ENCODE peak calls at places on chromosomes 11 and 22, in nine cellular contexts. E, S, Q, F, I, Y, D, A and T are unnamed samples.

GRCh38 chr22:42560781-42561180 is 7.0 kb downstream of the SERHL2 start:
- DNase-seq in I (no peak), Y (no peak), S (no peak), F (peak; percentile 64), A (no peak), Q (peak; percentile 23), E (peak; percentile 85), D (no peak), T (no peak)

GRCh38 chr22:37241351-37242142 is 2.5 kb downstream of the RAC2 start:
- DNase-seq in A (no peak), I (no peak), S (no peak), D (no peak), Q (no peak), E (no peak), Y (peak; percentile 84), F (no peak), T (no peak)

GRCh38 chr11:108160970-108161566 is 39.7 kb downstream of the ACAT1 start:
- DNase-seq in Y (no peak), E (no peak), Q (no peak), S (no peak), A (no peak), I (no peak), F (peak; percentile 89), D (no peak), T (no peak)

GRCh38 chr11:17845431-17845881 is 110.9 kb downstream of the KCNC1 start:
- DNase-seq in I (peak; percentile 57), E (no peak), Q (peak; percentile 90), S (no peak), Y (no peak), D (peak; percentile 79), F (no peak), A (no peak), T (peak; percentile 94)

GRCh38 chr22:36744791-36745190 is 31.1 kb downstream of the IFT27 start:
- DNase-seq in D (no peak), F (no peak), Y (peak; percentile 43), I (no peak), S (no peak), Q (no peak), E (no peak), A (no peak), T (no peak)

GRCh38 chr22:43515902-43516301 is 104.1 kb downstream of the MPPED1 start:
- DNase-seq in E (peak; percentile 68), Q (no peak), A (peak; percentile 87), Y (peak; percentile 71), S (no peak), I (no peak), D (no peak), F (no peak), T (no peak)

GRCh38 chr11:129732926-129733325 is 82.7 kb upstream of the TMEM45B start:
- DNase-seq in F (no peak), D (no peak), Q (no peak), S (no peak), I (no peak), Y (no peak), A (no peak), E (no peak), T (no peak)

GRCh38 chr22:21703684-21704316 is 31.8 kb downstream of the YPEL1 start:
- DNase-seq in A (no peak), D (no peak), Q (no peak), I (no peak), S (no peak), E (no peak), Y (no peak), F (no peak), T (no peak)

GRCh38 chr11:64880240-64881001 is 2.0 kb upstream of the EHD1 start:
- DNase-seq in A (no peak), I (no peak), E (no peak), D (no peak), S (no peak), F (no peak), Y (no peak), Q (no peak), T (no peak)

GRCh38 chr11:122007611-122008071 is 108.4 kb downstream of the BLID start:
- DNase-seq in A (no peak), D (peak; percentile 74), Y (no peak), E (no peak), S (no peak), I (no peak), F (no peak), Q (peak; percentile 32), T (peak; percentile 87)

GRCh38 chr22:45112136-45112879 is 51.4 kb upstream of the NUP50 start:
- DNase-seq in F (no peak), D (no peak), Y (peak; percentile 14), I (peak; percentile 92), A (no peak), Q (peak; percentile 83), E (no peak), S (no peak), T (peak; percentile 68)

GRCh38 chr11:64850979-64851567 is 6.6 kb upstream of the CDC42BPG start:
- DNase-seq in F (peak; percentile 94), A (peak; percentile 56), Q (no peak), E (peak; percentile 67), Y (no peak), I (no peak), S (no peak), D (no peak), T (no peak)

GRCh38 chr11:28529540-28530410 is 421.6 kb downstream of the METTL15 start:
- DNase-seq in E (peak; percentile 74), D (peak; percentile 68), Y (no peak), F (peak; percentile 44), Q (peak; percentile 77), S (no peak), A (no peak), I (peak; percentile 63), T (peak; percentile 82)

GRCh38 chr11:123054301-123055065 is 7.5 kb downstream of the HSPA8 start:
- DNase-seq in Q (peak; percentile 78), Y (no peak), I (peak; percentile 68), F (peak; percentile 88), S (no peak), E (peak; percentile 95), D (peak; percentile 49), A (no peak), T (peak; percentile 80)

GRCh38 chr11:82315093-82315492 is 418.6 kb downstream of the FAM181B start:
- DNase-seq in A (peak; percentile 63), I (no peak), D (no peak), Y (no peak), E (peak; percentile 81), S (no peak), F (peak; percentile 3), Q (peak; percentile 19), T (no peak)
- TF ChIP-seq CTCF in A (peak; percentile 54), I (no peak), D (peak; percentile 40), Y (peak; percentile 34), E (peak; percentile 81), S (peak; percentile 62), F (peak; percentile 55), Q (peak; percentile 36), T (no peak)

GRCh38 chr22:22880645-22881044 is 7.0 kb upstream of the IGLL5 start:
- DNase-seq in A (no peak), I (no peak), D (no peak), E (no peak), S (no peak), Y (no peak), Q (no peak), F (no peak), T (no peak)

GRCh38 chr22:22878211-22878570 is 9.4 kb upstream of the IGLL5 start:
- DNase-seq in E (no peak), I (no peak), S (no peak), Y (no peak), F (no peak), Q (no peak), A (no peak), D (no peak), T (no peak)

GRCh38 chr22:22877523-22878210 is 9.9 kb upstream of the IGLL5 start:
- DNase-seq in S (peak; percentile 1), D (no peak), I (peak; percentile 48), E (peak; percentile 89), A (peak; percentile 89), Q (peak; percentile 63), F (peak; percentile 75), Y (no peak), T (peak; percentile 60)

GRCh38 chr22:22879675-22880029 is 8.0 kb upstream of the IGLL5 start:
- DNase-seq in E (no peak), D (no peak), Q (no peak), Y (no peak), A (no peak), I (no peak), F (no peak), S (no peak), T (no peak)

DNA sequence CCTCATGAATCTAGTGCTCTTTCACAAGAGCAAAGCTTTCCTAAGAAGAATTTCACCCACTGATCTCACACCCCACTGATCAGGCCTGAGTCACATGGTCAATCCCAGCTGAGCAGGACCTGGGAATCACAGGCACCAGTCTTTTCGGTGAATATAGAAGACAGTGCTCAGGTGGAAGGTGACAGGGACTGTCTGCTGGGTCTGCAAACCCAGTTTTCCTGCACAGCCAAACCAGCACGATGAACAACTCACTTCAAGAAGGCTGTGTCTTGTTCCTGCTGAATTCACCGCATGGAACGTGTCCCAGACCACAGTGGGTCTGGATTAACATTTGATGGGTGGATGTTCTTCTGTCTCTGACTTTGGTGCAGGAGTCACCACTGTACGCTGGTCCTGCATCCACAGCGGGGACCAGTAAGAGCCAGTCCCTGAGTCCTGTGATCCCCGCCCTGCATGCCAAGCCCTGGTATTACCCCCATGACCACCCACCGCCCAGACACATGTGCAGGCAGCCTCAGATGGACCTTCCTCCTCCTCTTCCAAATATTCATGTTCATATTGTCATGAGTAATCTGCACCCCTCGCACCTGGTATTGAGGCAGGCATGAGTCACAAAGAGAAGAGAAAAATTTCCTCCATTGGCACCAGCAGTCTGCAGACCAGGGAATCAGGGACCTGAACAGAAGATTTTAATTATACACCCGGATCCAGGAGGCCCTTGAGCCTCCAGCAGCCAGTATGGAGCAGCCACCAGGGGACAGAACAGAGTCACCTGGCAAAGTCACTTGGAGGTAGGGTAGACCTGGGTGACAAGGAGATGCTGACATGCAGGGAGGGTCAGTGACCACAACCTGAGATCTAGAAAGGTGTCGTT is 8.6 kb upstream of the IGLL5 start:
- DNase-seq in Q (no peak), F (peak; percentile 50), D (no peak), E (no peak), S (no peak), A (no peak), I (no peak), Y (no peak), T (no peak)
- TF ChIP-seq CTCF in Q (no peak), F (peak; percentile 76), D (no peak), E (peak; percentile 14), S (no peak), A (no peak), I (peak; percentile 28), Y (no peak), T (no peak)

GRCh38 chr11:26507229-26507628 is 64.8 kb downstream of the MUC15 start:
- DNase-seq in Q (no peak), F (no peak), E (no peak), I (no peak), S (no peak), A (no peak), Y (no peak), D (no peak), T (no peak)
- TF ChIP-seq CTCF in Q (no peak), F (no peak), E (no peak), I (no peak), S (no peak), A (no peak), Y (no peak), D (no peak), T (no peak)

DNA sequence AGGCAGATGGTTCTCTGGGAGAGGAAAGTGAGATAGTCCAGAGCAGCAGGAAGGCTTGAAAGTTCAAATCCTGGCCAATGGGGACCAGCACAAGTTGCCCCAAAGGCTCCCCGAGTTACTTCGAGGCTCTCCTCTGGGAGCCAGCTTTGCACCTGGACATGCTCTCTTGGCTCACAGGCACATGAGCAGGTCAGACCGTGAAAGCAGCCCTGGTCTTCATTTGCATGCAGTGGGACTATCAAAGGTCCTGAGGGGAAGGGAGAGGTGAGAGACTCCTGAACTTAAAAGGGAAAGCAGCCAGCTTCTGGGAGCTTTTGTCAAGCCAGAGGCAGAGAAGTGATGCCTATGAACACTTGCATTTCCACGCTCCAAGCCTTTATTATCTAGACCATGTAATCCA is 100.1 kb downstream of the NTM start:
- DNase-seq in D (no peak), Q (no peak), I (no peak), F (no peak), A (no peak), S (no peak), Y (no peak), E (peak; percentile 11), T (no peak)
- TF ChIP-seq CTCF in D (no peak), Q (no peak), I (no peak), F (no peak), A (no peak), S (no peak), Y (no peak), E (no peak), T (no peak)